ENCODE peak calls at places on chromosomes 5 and 9, in nine cellular contexts. One of them, this sample, is unnamed.

GRCh38 chr9:131986576-131986975 is 93.1 kb downstream of the MED27 start:
- DNase-seq in heart left ventricle: no peak
- DNase-seq in frontal cortex: no peak
- DNase-seq in GM12891: no peak
- DNase-seq in ELF-1: no peak
- DNase-seq in posterior vena cava: no peak
- DNase-seq in cardiac septum: no peak
- DNase-seq in fibroblast of gingiva: no peak
- DNase-seq in psoas muscle: no peak
- DNase-seq in this sample: no peak

GRCh38 chr5:38757451-38758245 is 88.2 kb upstream of the OSMR start:
- DNase-seq in heart left ventricle: peak; percentile 77
- DNase-seq in frontal cortex: no peak
- DNase-seq in GM12891: no peak
- DNase-seq in ELF-1: no peak
- DNase-seq in posterior vena cava: no peak
- DNase-seq in cardiac septum: no peak
- DNase-seq in fibroblast of gingiva: no peak
- DNase-seq in psoas muscle: peak; percentile 60
- DNase-seq in this sample: no peak

GRCh38 chr5:89128930-89129625 is 246.1 kb upstream of the MEF2C start:
- DNase-seq in heart left ventricle: no peak
- DNase-seq in frontal cortex: no peak
- DNase-seq in GM12891: no peak
- DNase-seq in ELF-1: no peak
- DNase-seq in posterior vena cava: no peak
- DNase-seq in cardiac septum: no peak
- DNase-seq in fibroblast of gingiva: no peak
- DNase-seq in psoas muscle: no peak
- DNase-seq in this sample: no peak

GRCh38 chr5:179553875-179554274 is 3.5 kb downstream of the RUFY1 start:
- DNase-seq in heart left ventricle: no peak
- DNase-seq in frontal cortex: no peak
- DNase-seq in GM12891: no peak
- DNase-seq in ELF-1: peak; percentile 68
- DNase-seq in posterior vena cava: no peak
- DNase-seq in cardiac septum: no peak
- DNase-seq in fibroblast of gingiva: peak; percentile 62
- DNase-seq in psoas muscle: no peak
- DNase-seq in this sample: no peak

GRCh38 chr9:126531591-126531990 is 82.1 kb upstream of the LMX1B start:
- DNase-seq in heart left ventricle: no peak
- DNase-seq in frontal cortex: no peak
- DNase-seq in GM12891: no peak
- DNase-seq in ELF-1: peak; percentile 25
- DNase-seq in posterior vena cava: peak; percentile 28
- DNase-seq in cardiac septum: no peak
- DNase-seq in fibroblast of gingiva: no peak
- DNase-seq in psoas muscle: no peak
- DNase-seq in this sample: no peak

GRCh38 chr9:11275158-11275695 is 662.4 kb upstream of the PTPRD start:
- DNase-seq in heart left ventricle: no peak
- DNase-seq in frontal cortex: no peak
- DNase-seq in GM12891: no peak
- DNase-seq in ELF-1: no peak
- DNase-seq in posterior vena cava: no peak
- DNase-seq in cardiac septum: no peak
- DNase-seq in fibroblast of gingiva: no peak
- DNase-seq in psoas muscle: no peak
- DNase-seq in this sample: no peak

GRCh38 chr5:134530375-134531077 is 5.1 kb downstream of the JADE2 start:
- DNase-seq in heart left ventricle: peak; percentile 51
- DNase-seq in frontal cortex: no peak
- DNase-seq in GM12891: no peak
- DNase-seq in ELF-1: no peak
- DNase-seq in posterior vena cava: no peak
- DNase-seq in cardiac septum: no peak
- DNase-seq in fibroblast of gingiva: no peak
- DNase-seq in psoas muscle: no peak
- DNase-seq in this sample: no peak

GRCh38 chr9:131642496-131643083 is 97.3 kb downstream of the PRRT1B start:
- DNase-seq in heart left ventricle: no peak
- DNase-seq in frontal cortex: no peak
- DNase-seq in GM12891: peak; percentile 49
- DNase-seq in ELF-1: peak; percentile 71
- DNase-seq in posterior vena cava: no peak
- DNase-seq in cardiac septum: no peak
- DNase-seq in fibroblast of gingiva: no peak
- DNase-seq in psoas muscle: no peak
- DNase-seq in this sample: peak; percentile 79

GRCh38 chr5:18024542-18024941 is 390.3 kb downstream of the TAF11L14 start:
- DNase-seq in heart left ventricle: no peak
- DNase-seq in frontal cortex: no peak
- DNase-seq in GM12891: no peak
- DNase-seq in ELF-1: no peak
- DNase-seq in posterior vena cava: no peak
- DNase-seq in cardiac septum: no peak
- DNase-seq in fibroblast of gingiva: no peak
- DNase-seq in psoas muscle: no peak
- DNase-seq in this sample: no peak

GRCh38 chr5:147445951-147446350 is 63.9 kb downstream of the DPYSL3 start:
- DNase-seq in heart left ventricle: no peak
- DNase-seq in frontal cortex: no peak
- DNase-seq in GM12891: no peak
- DNase-seq in ELF-1: no peak
- DNase-seq in posterior vena cava: no peak
- DNase-seq in cardiac septum: no peak
- DNase-seq in fibroblast of gingiva: no peak
- DNase-seq in psoas muscle: no peak
- DNase-seq in this sample: no peak

GRCh38 chr5:169429044-169429443 is 128.1 kb upstream of the SLIT3 start:
- DNase-seq in heart left ventricle: no peak
- DNase-seq in frontal cortex: no peak
- DNase-seq in GM12891: no peak
- DNase-seq in ELF-1: no peak
- DNase-seq in posterior vena cava: no peak
- DNase-seq in cardiac septum: no peak
- DNase-seq in fibroblast of gingiva: peak; percentile 25
- DNase-seq in psoas muscle: no peak
- DNase-seq in this sample: no peak

GRCh38 chr9:127568971-127569818 is 42.9 kb upstream of the STXBP1 start:
- DNase-seq in heart left ventricle: peak; percentile 92
- DNase-seq in frontal cortex: peak; percentile 91
- DNase-seq in GM12891: peak; percentile 92
- DNase-seq in ELF-1: peak; percentile 57
- DNase-seq in posterior vena cava: peak; percentile 92
- DNase-seq in cardiac septum: peak; percentile 90
- DNase-seq in fibroblast of gingiva: peak; percentile 87
- DNase-seq in psoas muscle: peak; percentile 85
- DNase-seq in this sample: peak; percentile 98

GRCh38 chr9:21965401-21965951 is 28.7 kb downstream of the CDKN2A start:
- DNase-seq in heart left ventricle: peak; percentile 68
- DNase-seq in frontal cortex: peak; percentile 27
- DNase-seq in GM12891: peak; percentile 55
- DNase-seq in ELF-1: peak; percentile 64
- DNase-seq in posterior vena cava: peak; percentile 84
- DNase-seq in cardiac septum: no peak
- DNase-seq in fibroblast of gingiva: peak; percentile 71
- DNase-seq in psoas muscle: peak; percentile 62
- DNase-seq in this sample: peak; percentile 78

GRCh38 chr5:145887217-145887616 is 14.4 kb upstream of the GRXCR2 start:
- DNase-seq in heart left ventricle: no peak
- DNase-seq in frontal cortex: no peak
- DNase-seq in GM12891: no peak
- DNase-seq in ELF-1: no peak
- DNase-seq in posterior vena cava: no peak
- DNase-seq in cardiac septum: no peak
- DNase-seq in fibroblast of gingiva: no peak
- DNase-seq in psoas muscle: no peak
- DNase-seq in this sample: no peak

GRCh38 chr9:34454571-34455065 is 3.8 kb downstream of the FAM219A start:
- DNase-seq in heart left ventricle: no peak
- DNase-seq in frontal cortex: no peak
- DNase-seq in GM12891: no peak
- DNase-seq in ELF-1: no peak
- DNase-seq in posterior vena cava: peak; percentile 82
- DNase-seq in cardiac septum: no peak
- DNase-seq in fibroblast of gingiva: peak; percentile 82
- DNase-seq in psoas muscle: peak; percentile 68
- DNase-seq in this sample: no peak

GRCh38 chr9:77864096-77864889 is 167.3 kb downstream of the GNAQ start:
- DNase-seq in heart left ventricle: no peak
- DNase-seq in frontal cortex: no peak
- DNase-seq in GM12891: no peak
- DNase-seq in ELF-1: no peak
- DNase-seq in posterior vena cava: no peak
- DNase-seq in cardiac septum: no peak
- DNase-seq in fibroblast of gingiva: peak; percentile 34
- DNase-seq in psoas muscle: no peak
- DNase-seq in this sample: peak; percentile 22

GRCh38 chr9:109771796-109772525 is 8.0 kb upstream of the PALM2AKAP2 start:
- DNase-seq in heart left ventricle: no peak
- DNase-seq in frontal cortex: peak; percentile 23
- DNase-seq in GM12891: no peak
- DNase-seq in ELF-1: peak; percentile 14
- DNase-seq in posterior vena cava: no peak
- DNase-seq in cardiac septum: peak; percentile 85
- DNase-seq in fibroblast of gingiva: peak; percentile 30
- DNase-seq in psoas muscle: no peak
- DNase-seq in this sample: no peak

GRCh38 chr5:135729582-135729879 is 104.9 kb upstream of the SLC25A48 start:
- DNase-seq in heart left ventricle: no peak
- DNase-seq in frontal cortex: no peak
- DNase-seq in GM12891: no peak
- DNase-seq in ELF-1: no peak
- DNase-seq in posterior vena cava: no peak
- DNase-seq in cardiac septum: no peak
- DNase-seq in fibroblast of gingiva: no peak
- DNase-seq in psoas muscle: no peak
- DNase-seq in this sample: no peak

GRCh38 chr5:122256388-122256787 is 55.6 kb upstream of the SNCAIP start:
- DNase-seq in heart left ventricle: no peak
- DNase-seq in frontal cortex: no peak
- DNase-seq in GM12891: no peak
- DNase-seq in ELF-1: no peak
- DNase-seq in posterior vena cava: no peak
- DNase-seq in cardiac septum: no peak
- DNase-seq in fibroblast of gingiva: no peak
- DNase-seq in psoas muscle: no peak
- DNase-seq in this sample: no peak

GRCh38 chr5:176530983-176531901 is 6.0 kb downstream of the RNF44 start:
- DNase-seq in heart left ventricle: peak; percentile 54
- DNase-seq in frontal cortex: peak; percentile 89
- DNase-seq in GM12891: no peak
- DNase-seq in ELF-1: no peak
- DNase-seq in posterior vena cava: peak; percentile 63
- DNase-seq in cardiac septum: no peak
- DNase-seq in fibroblast of gingiva: no peak
- DNase-seq in psoas muscle: no peak
- DNase-seq in this sample: no peak

GRCh38 chr5:124740991-124741583 is 5.4 kb downstream of the ZNF608 start:
- DNase-seq in heart left ventricle: no peak
- DNase-seq in frontal cortex: no peak
- DNase-seq in GM12891: no peak
- DNase-seq in ELF-1: no peak
- DNase-seq in posterior vena cava: no peak
- DNase-seq in cardiac septum: no peak
- DNase-seq in fibroblast of gingiva: peak; percentile 83
- DNase-seq in psoas muscle: no peak
- DNase-seq in this sample: no peak

GRCh38 chr5:154541553-154541952 is 63.5 kb upstream of the HAND1 start:
- DNase-seq in heart left ventricle: no peak
- DNase-seq in frontal cortex: no peak
- DNase-seq in GM12891: no peak
- DNase-seq in ELF-1: peak; percentile 85
- DNase-seq in posterior vena cava: no peak
- DNase-seq in cardiac septum: no peak
- DNase-seq in fibroblast of gingiva: no peak
- DNase-seq in psoas muscle: no peak
- DNase-seq in this sample: no peak

GRCh38 chr5:8912106-8912505 is 633.8 kb downstream of the SEMA5A start:
- DNase-seq in heart left ventricle: no peak
- DNase-seq in frontal cortex: no peak
- DNase-seq in GM12891: no peak
- DNase-seq in ELF-1: no peak
- DNase-seq in posterior vena cava: no peak
- DNase-seq in cardiac septum: no peak
- DNase-seq in fibroblast of gingiva: no peak
- DNase-seq in psoas muscle: no peak
- DNase-seq in this sample: no peak

GRCh38 chr9:97382099-97382718 is 29.7 kb upstream of the TDRD7 start:
- DNase-seq in heart left ventricle: no peak
- DNase-seq in frontal cortex: no peak
- DNase-seq in GM12891: no peak
- DNase-seq in ELF-1: no peak
- DNase-seq in posterior vena cava: no peak
- DNase-seq in cardiac septum: no peak
- DNase-seq in fibroblast of gingiva: no peak
- DNase-seq in psoas muscle: no peak
- DNase-seq in this sample: no peak

GRCh38 chr5:94021246-94021645 is 279.8 kb upstream of the POU5F2 start:
- DNase-seq in heart left ventricle: no peak
- DNase-seq in frontal cortex: peak; percentile 4
- DNase-seq in GM12891: no peak
- DNase-seq in ELF-1: no peak
- DNase-seq in posterior vena cava: no peak
- DNase-seq in cardiac septum: no peak
- DNase-seq in fibroblast of gingiva: peak; percentile 20
- DNase-seq in psoas muscle: no peak
- DNase-seq in this sample: no peak

GRCh38 chr5:42756630-42757601 is at the start of gene CCDC152:
- DNase-seq in heart left ventricle: peak; percentile 64
- DNase-seq in frontal cortex: no peak
- DNase-seq in GM12891: peak; percentile 34
- DNase-seq in ELF-1: peak; percentile 8
- DNase-seq in posterior vena cava: peak; percentile 78
- DNase-seq in cardiac septum: peak; percentile 67
- DNase-seq in fibroblast of gingiva: peak; percentile 16
- DNase-seq in psoas muscle: peak; percentile 51
- DNase-seq in this sample: peak; percentile 45

GRCh38 chr9:17509151-17509550 is 69.7 kb upstream of the SH3GL2 start:
- DNase-seq in heart left ventricle: no peak
- DNase-seq in frontal cortex: no peak
- DNase-seq in GM12891: no peak
- DNase-seq in ELF-1: no peak
- DNase-seq in posterior vena cava: no peak
- DNase-seq in cardiac septum: no peak
- DNase-seq in fibroblast of gingiva: no peak
- DNase-seq in psoas muscle: no peak
- DNase-seq in this sample: no peak

GRCh38 chr5:108418172-108418571 is 36.3 kb upstream of the FBXL17 start:
- DNase-seq in heart left ventricle: peak; percentile 81
- DNase-seq in frontal cortex: no peak
- DNase-seq in GM12891: no peak
- DNase-seq in ELF-1: no peak
- DNase-seq in posterior vena cava: no peak
- DNase-seq in cardiac septum: peak; percentile 84
- DNase-seq in fibroblast of gingiva: peak; percentile 54
- DNase-seq in psoas muscle: peak; percentile 89
- DNase-seq in this sample: no peak

GRCh38 chr9:86096382-86096781 is 3.0 kb downstream of the GOLM1 start:
- DNase-seq in heart left ventricle: no peak
- DNase-seq in frontal cortex: no peak
- DNase-seq in GM12891: no peak
- DNase-seq in ELF-1: no peak
- DNase-seq in posterior vena cava: no peak
- DNase-seq in cardiac septum: no peak
- DNase-seq in fibroblast of gingiva: no peak
- DNase-seq in psoas muscle: no peak
- DNase-seq in this sample: no peak

GRCh38 chr5:128671861-128672414 is 133.9 kb upstream of the FBN2 start:
- DNase-seq in heart left ventricle: no peak
- DNase-seq in frontal cortex: no peak
- DNase-seq in GM12891: no peak
- DNase-seq in ELF-1: no peak
- DNase-seq in posterior vena cava: no peak
- DNase-seq in cardiac septum: no peak
- DNase-seq in fibroblast of gingiva: no peak
- DNase-seq in psoas muscle: no peak
- DNase-seq in this sample: no peak

GRCh38 chr9:114112778-114113585 is 13.9 kb upstream of the KIF12 start:
- DNase-seq in heart left ventricle: peak; percentile 91
- DNase-seq in frontal cortex: no peak
- DNase-seq in GM12891: no peak
- DNase-seq in ELF-1: no peak
- DNase-seq in posterior vena cava: peak; percentile 97
- DNase-seq in cardiac septum: peak; percentile 85
- DNase-seq in fibroblast of gingiva: peak; percentile 44
- DNase-seq in psoas muscle: peak; percentile 93
- DNase-seq in this sample: no peak